ENCODE peak calls at places on chromosomes 13 and 19, in five cellular contexts. One of them, this sample, is unnamed.

GRCh38 chr13:30463820-30464495 is 1.8 kb downstream of the HMGB1 start:
- DNase-seq in nephron progenitor cell: no peak
- DNase-seq in foreskin fibroblast: peak; percentile 79
- DNase-seq in cardiac fibroblast: peak; percentile 72
- DNase-seq in kidney: peak; percentile 87
- DNase-seq in this sample: no peak

GRCh38 chr13:51687928-51688714 is 103.9 kb downstream of the WDFY2 start:
- DNase-seq in nephron progenitor cell: no peak
- DNase-seq in foreskin fibroblast: no peak
- DNase-seq in cardiac fibroblast: no peak
- DNase-seq in kidney: no peak
- DNase-seq in this sample: no peak

GRCh38 chr13:110734561-110734960 is 21.1 kb downstream of the ING1 start:
- DNase-seq in nephron progenitor cell: no peak
- DNase-seq in foreskin fibroblast: no peak
- DNase-seq in cardiac fibroblast: no peak
- DNase-seq in kidney: no peak
- DNase-seq in this sample: no peak

GRCh38 chr19:51719251-51719901 is 4.4 kb downstream of the HAS1 start:
- DNase-seq in nephron progenitor cell: peak; percentile 15
- DNase-seq in foreskin fibroblast: no peak
- DNase-seq in cardiac fibroblast: no peak
- DNase-seq in kidney: no peak
- DNase-seq in this sample: no peak

GRCh38 chr13:98643479-98643878 is 66.6 kb upstream of the STK24 start:
- DNase-seq in nephron progenitor cell: no peak
- DNase-seq in foreskin fibroblast: no peak
- DNase-seq in cardiac fibroblast: no peak
- DNase-seq in kidney: no peak
- DNase-seq in this sample: no peak

GRCh38 chr19:17758528-17758927 is 7.3 kb downstream of the FCHO1 start:
- DNase-seq in nephron progenitor cell: no peak
- DNase-seq in foreskin fibroblast: no peak
- DNase-seq in cardiac fibroblast: no peak
- DNase-seq in kidney: no peak
- DNase-seq in this sample: no peak

GRCh38 chr13:112253631-112254030 is 122.5 kb upstream of the SPACA7 start:
- DNase-seq in nephron progenitor cell: no peak
- DNase-seq in foreskin fibroblast: no peak
- DNase-seq in cardiac fibroblast: no peak
- DNase-seq in kidney: no peak
- DNase-seq in this sample: no peak

GRCh38 chr19:41621654-41622053 is 5.2 kb downstream of the CEACAM4 start:
- DNase-seq in nephron progenitor cell: no peak
- DNase-seq in foreskin fibroblast: no peak
- DNase-seq in cardiac fibroblast: no peak
- DNase-seq in kidney: no peak
- DNase-seq in this sample: no peak

GRCh38 chr19:45327404-45328143 is 4.9 kb upstream of the CKM start:
- DNase-seq in nephron progenitor cell: no peak
- DNase-seq in foreskin fibroblast: no peak
- DNase-seq in cardiac fibroblast: no peak
- DNase-seq in kidney: no peak
- DNase-seq in this sample: no peak

GRCh38 chr19:7994923-7995682 is 10.3 kb downstream of the ELAVL1 start:
- DNase-seq in nephron progenitor cell: no peak
- DNase-seq in foreskin fibroblast: no peak
- DNase-seq in cardiac fibroblast: no peak
- DNase-seq in kidney: no peak
- DNase-seq in this sample: no peak

DNA sequence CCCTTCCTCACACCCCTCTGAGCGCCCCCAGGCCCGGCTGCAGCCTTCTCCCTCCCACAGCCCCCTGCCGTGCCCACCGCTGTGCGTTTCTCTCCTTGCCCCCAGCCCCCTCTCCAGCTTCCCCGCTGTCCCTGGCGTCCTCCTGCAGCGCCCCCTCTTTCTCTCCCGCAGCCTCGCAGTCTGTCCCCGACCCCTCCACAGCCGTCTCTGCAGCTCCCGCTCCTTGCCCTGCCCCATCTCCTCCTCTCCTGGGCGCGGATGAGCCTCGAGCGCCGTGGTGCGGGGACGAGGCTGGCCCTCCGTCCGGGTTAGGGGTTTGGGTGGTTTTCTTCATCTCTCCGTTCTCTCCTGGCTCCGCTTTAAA is 1.1 kb downstream of the KMT5C start:
- DNase-seq in nephron progenitor cell: peak; percentile 47
- DNase-seq in foreskin fibroblast: peak; percentile 40
- DNase-seq in cardiac fibroblast: no peak
- DNase-seq in kidney: no peak
- DNase-seq in this sample: peak; percentile 53
- TF ChIP-seq CTCF in nephron progenitor cell: no peak
- TF ChIP-seq CTCF in foreskin fibroblast: peak; percentile 19
- TF ChIP-seq CTCF in cardiac fibroblast: no peak
- TF ChIP-seq CTCF in kidney: no peak
- TF ChIP-seq CTCF in this sample: no peak

DNA sequence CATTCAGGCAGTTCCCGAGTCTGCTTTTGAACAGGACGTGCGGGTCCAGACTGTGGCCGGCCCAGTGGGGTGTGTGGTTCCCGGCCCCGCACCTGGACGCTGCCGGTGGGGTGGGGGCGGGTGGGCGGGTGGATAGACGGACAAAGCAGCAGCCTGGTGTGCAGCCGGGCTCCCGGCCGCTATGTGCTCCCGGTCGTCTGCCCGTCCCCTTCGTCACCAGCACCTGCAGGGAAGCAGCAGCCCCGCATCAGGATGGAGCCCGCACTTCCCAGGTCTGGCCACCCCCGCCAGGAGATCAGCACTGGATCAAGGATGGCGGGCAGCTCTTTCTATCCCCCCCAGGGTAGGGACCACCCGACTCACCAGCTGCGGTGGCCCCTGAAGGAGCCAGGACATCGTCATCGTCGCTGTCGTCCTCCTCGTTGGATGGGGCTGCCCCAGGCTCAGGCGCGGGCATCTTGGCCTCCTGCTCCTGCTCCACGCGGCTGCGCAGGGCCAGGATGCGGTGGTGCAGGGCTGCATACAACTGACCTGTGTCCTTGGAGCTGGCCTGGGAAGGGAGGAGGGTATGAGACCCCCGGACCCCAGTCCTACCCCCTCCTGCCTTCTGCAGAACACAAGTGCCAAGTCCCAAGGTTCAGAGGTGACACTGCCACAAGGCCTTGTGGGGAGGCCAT is 3.5 kb downstream of the CAPS start:
- DNase-seq in nephron progenitor cell: no peak
- DNase-seq in foreskin fibroblast: no peak
- DNase-seq in cardiac fibroblast: no peak
- DNase-seq in kidney: no peak
- DNase-seq in this sample: no peak
- TF ChIP-seq CTCF in nephron progenitor cell: no peak
- TF ChIP-seq CTCF in foreskin fibroblast: no peak
- TF ChIP-seq CTCF in cardiac fibroblast: no peak
- TF ChIP-seq CTCF in kidney: no peak
- TF ChIP-seq CTCF in this sample: no peak

DNA sequence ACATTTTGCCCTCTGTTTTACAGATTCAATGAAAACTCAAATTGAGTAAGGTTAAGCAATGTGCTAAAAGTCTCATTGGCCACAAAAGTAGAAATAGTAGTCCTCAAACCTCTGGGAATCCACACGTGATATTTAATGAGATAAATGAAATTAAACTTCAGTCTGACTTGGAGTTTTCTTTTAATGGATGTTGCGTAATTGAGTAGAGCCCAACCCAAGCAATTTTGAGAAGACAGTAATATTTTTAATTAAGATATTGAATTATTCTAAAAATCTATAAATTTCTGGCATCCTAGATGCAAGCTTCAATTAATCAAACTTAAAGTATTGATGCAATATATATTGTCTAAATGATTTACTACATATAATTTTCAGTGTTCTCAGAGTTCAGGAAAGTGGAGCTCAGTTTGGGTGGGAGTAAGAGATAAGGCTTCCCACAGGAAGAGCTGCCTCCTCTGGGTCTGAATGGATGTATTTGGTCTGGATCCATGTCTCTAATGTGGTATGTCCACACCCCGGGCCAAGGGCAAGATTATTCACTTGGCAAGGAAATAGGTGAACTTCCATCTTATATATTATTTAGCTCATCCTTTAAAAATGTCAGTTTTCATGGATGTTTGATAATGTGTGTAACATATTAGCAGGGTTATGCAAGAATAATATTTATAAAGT is 6.9 kb downstream of the MBNL2 start:
- DNase-seq in nephron progenitor cell: no peak
- DNase-seq in foreskin fibroblast: no peak
- DNase-seq in cardiac fibroblast: peak; percentile 76
- DNase-seq in kidney: no peak
- DNase-seq in this sample: no peak
- TF ChIP-seq CTCF in nephron progenitor cell: no peak
- TF ChIP-seq CTCF in foreskin fibroblast: no peak
- TF ChIP-seq CTCF in cardiac fibroblast: no peak
- TF ChIP-seq CTCF in kidney: no peak
- TF ChIP-seq CTCF in this sample: no peak

DNA sequence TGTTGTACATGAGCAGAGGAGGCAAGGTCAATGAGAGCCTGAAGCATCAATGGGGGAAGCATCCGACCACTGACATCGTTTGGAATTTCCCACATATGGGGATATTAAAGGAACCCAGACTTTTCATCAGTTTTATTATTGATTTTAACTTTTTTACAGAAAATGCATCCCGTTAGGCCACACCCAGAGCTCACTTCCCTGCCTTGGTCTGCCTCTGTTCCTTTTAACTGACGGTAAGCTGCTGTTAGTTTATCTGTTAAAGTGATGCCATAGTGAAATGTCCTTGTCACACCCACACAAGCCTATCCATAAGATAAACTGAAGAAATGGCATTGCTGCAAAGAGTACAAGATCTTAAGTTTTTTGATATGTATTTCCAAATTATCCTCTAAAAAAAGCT is 43.9 kb downstream of the MIPEP start:
- DNase-seq in nephron progenitor cell: no peak
- DNase-seq in foreskin fibroblast: no peak
- DNase-seq in cardiac fibroblast: no peak
- DNase-seq in kidney: no peak
- DNase-seq in this sample: no peak
- TF ChIP-seq CTCF in nephron progenitor cell: no peak
- TF ChIP-seq CTCF in foreskin fibroblast: no peak
- TF ChIP-seq CTCF in cardiac fibroblast: no peak
- TF ChIP-seq CTCF in kidney: no peak
- TF ChIP-seq CTCF in this sample: no peak

DNA sequence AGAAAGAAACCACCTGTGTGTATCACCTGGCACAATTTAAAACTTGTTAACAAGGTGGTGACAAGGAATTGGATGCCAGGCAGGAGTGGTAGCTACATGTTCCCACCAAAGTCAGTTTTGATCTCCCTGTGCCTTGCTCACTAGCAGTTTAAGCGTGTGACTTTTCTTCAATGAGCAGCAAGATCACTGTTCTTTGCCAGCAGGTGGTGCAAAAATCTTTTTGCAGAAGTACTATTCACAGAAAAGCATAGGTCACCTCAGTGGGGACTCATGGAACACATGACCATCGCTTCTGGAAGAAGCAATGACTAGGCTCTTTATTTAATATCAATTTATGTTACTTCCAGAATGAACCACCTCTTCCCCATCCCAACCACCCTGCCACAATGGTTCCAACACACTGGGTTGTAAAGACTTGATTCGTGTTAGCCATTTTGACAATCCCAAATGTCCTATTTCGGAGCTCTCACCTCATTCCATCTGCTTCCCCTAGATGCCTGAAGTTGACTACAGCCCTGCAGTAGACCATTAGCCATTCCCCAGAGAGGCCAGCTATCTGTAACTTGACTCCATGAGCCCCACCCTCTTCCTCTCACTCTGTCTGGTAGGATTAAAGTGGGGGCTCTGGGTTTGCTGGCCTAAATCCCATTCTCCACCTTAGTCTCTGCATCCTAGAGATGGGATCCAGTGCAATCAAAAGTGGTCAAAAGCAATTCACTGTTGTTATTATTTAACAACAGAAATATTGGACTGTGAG is 59.1 kb upstream of the TNFRSF19 start:
- DNase-seq in nephron progenitor cell: peak; percentile 6
- DNase-seq in foreskin fibroblast: peak; percentile 54
- DNase-seq in cardiac fibroblast: peak; percentile 43
- DNase-seq in kidney: no peak
- DNase-seq in this sample: no peak
- TF ChIP-seq CTCF in nephron progenitor cell: no peak
- TF ChIP-seq CTCF in foreskin fibroblast: peak; percentile 36
- TF ChIP-seq CTCF in cardiac fibroblast: peak; percentile 16
- TF ChIP-seq CTCF in kidney: peak; percentile 39
- TF ChIP-seq CTCF in this sample: no peak

GRCh38 chr19:576768-577438 is 4.5 kb downstream of the BSG start:
- DNase-seq in nephron progenitor cell: no peak
- DNase-seq in foreskin fibroblast: no peak
- DNase-seq in cardiac fibroblast: no peak
- DNase-seq in kidney: peak; percentile 66
- DNase-seq in this sample: no peak

GRCh38 chr19:575527-576506 is 3.4 kb downstream of the BSG start:
- DNase-seq in nephron progenitor cell: no peak
- DNase-seq in foreskin fibroblast: peak; percentile 77
- DNase-seq in cardiac fibroblast: peak; percentile 72
- DNase-seq in kidney: peak; percentile 75
- DNase-seq in this sample: no peak

GRCh38 chr19:579842-580155 is 7.4 kb downstream of the BSG start:
- DNase-seq in nephron progenitor cell: no peak
- DNase-seq in foreskin fibroblast: no peak
- DNase-seq in cardiac fibroblast: no peak
- DNase-seq in kidney: peak; percentile 63
- DNase-seq in this sample: no peak

GRCh38 chr19:579111-579841 is 6.9 kb downstream of the BSG start:
- DNase-seq in nephron progenitor cell: no peak
- DNase-seq in foreskin fibroblast: no peak
- DNase-seq in cardiac fibroblast: no peak
- DNase-seq in kidney: peak; percentile 73
- DNase-seq in this sample: no peak

DNA sequence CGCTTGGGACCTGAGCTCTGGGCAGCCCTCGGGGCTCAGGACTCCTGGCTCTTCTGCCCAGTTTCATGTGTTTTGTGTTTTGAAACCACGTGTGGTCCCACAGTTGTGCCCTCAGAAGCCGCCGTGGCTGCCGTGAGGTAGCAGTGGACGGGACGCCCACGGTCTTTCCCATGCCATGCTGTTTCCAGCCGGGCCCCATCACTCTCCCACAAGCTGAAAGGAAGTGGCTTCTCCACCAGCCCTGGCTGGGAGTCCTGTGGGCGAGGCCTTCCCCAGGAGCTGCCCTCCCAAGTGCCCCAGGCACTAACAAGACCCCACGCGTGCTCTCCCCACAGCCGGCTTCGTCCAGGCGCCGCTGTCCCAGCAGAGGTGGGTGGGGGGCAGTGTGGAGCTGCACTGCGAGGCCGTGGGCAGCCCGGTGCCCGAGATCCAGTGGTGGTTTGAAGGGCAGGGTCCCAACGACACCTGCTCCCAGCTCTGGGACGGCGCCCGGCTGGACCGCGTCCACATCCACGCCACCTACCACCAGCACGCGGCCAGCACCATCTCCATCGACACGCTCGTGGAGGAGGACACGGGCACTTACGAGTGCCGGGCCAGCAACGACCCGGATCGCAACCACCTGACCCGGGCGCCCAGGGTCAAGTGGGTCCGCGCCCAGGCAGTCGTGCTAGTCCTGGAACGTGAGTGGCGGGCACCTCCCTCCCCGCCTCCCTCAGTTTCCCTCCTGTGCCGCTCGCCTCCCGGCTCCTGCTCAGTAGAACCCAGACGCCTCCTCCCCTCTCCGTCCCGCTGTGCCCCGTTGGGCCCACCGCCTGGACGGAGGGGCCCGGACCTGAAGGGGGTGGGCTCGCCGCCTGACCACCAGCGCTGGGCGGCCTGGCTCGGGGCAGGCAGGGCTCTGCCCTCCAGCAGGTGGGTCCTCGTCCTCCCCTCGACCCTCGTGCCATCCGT is 5.3 kb downstream of the BSG start:
- DNase-seq in nephron progenitor cell: no peak
- DNase-seq in foreskin fibroblast: no peak
- DNase-seq in cardiac fibroblast: no peak
- DNase-seq in kidney: peak; percentile 67
- DNase-seq in this sample: no peak
- TF ChIP-seq CTCF in nephron progenitor cell: no peak
- TF ChIP-seq CTCF in foreskin fibroblast: no peak
- TF ChIP-seq CTCF in cardiac fibroblast: no peak
- TF ChIP-seq CTCF in kidney: no peak
- TF ChIP-seq CTCF in this sample: no peak

This sample was measured in mesothelial cell of epicardium.